ENCODE peak calls at places on chromosomes 6 and 20, in eight cellular contexts. I, N, E, B, M, H, Q and W are unnamed samples.

GRCh38 chr6:43391448-43392031 is 22.1 kb upstream of the ZNF318 start:
- DNase-seq in I (no peak), N (no peak), E (no peak), B (no peak), M (peak), H (no peak), Q (peak), W (no peak)

GRCh38 chr20:61170921-61171320 is 81.1 kb upstream of the CDH4 start:
- DNase-seq in I (no peak), N (no peak), E (no peak), B (no peak), M (no peak), H (no peak), Q (no peak), W (no peak)

GRCh38 chr20:52747736-52748135 is 224.4 kb upstream of the TSHZ2 start:
- DNase-seq in I (no peak), N (peak), E (no peak), B (peak), M (peak), H (no peak), Q (peak), W (no peak)

GRCh38 chr6:87710090-87710489 is 8.1 kb upstream of the AKIRIN2 start:
- DNase-seq in I (no peak), N (no peak), E (no peak), B (no peak), M (no peak), H (no peak), Q (no peak), W (no peak)

GRCh38 chr20:53738039-53738944 is 144.7 kb upstream of the ZNF217 start:
- DNase-seq in I (no peak), N (peak), E (peak), B (peak), M (peak), H (peak), Q (peak), W (peak)

GRCh38 chr6:66717786-66718185 is 1010.8 kb upstream of the EYS start:
- DNase-seq in I (no peak), N (no peak), E (no peak), B (no peak), M (no peak), H (no peak), Q (no peak), W (no peak)

GRCh38 chr20:25273046-25273445 is 25.2 kb downstream of the PYGB start:
- DNase-seq in I (no peak), N (no peak), E (no peak), B (no peak), M (no peak), H (no peak), Q (no peak), W (no peak)

GRCh38 chr20:36541227-36542018 is at the start of gene MYL9:
- DNase-seq in I (peak), N (peak), E (no peak), B (peak), M (peak), H (no peak), Q (peak), W (no peak)

GRCh38 chr6:169071394-169071793 is 182.3 kb downstream of the THBS2 start:
- DNase-seq in I (no peak), N (no peak), E (no peak), B (no peak), M (no peak), H (no peak), Q (no peak), W (no peak)

GRCh38 chr6:78810146-78810545 is 57.2 kb upstream of the IRAK1BP1 start:
- DNase-seq in I (no peak), N (peak), E (no peak), B (no peak), M (peak), H (no peak), Q (peak), W (no peak)

GRCh38 chr6:137016366-137016765 is 28.4 kb downstream of the IL20RA start:
- DNase-seq in I (no peak), N (no peak), E (no peak), B (no peak), M (peak), H (no peak), Q (no peak), W (no peak)

GRCh38 chr6:137013031-137013430 is 31.7 kb downstream of the IL20RA start:
- DNase-seq in I (no peak), N (no peak), E (no peak), B (no peak), M (peak), H (no peak), Q (no peak), W (no peak)

GRCh38 chr6:137015943-137016342 is 28.8 kb downstream of the IL20RA start:
- DNase-seq in I (no peak), N (no peak), E (no peak), B (no peak), M (no peak), H (no peak), Q (no peak), W (no peak)

GRCh38 chr6:137011406-137011805 is 33.4 kb downstream of the IL20RA start:
- DNase-seq in I (no peak), N (no peak), E (no peak), B (no peak), M (peak), H (no peak), Q (no peak), W (no peak)

DNA sequence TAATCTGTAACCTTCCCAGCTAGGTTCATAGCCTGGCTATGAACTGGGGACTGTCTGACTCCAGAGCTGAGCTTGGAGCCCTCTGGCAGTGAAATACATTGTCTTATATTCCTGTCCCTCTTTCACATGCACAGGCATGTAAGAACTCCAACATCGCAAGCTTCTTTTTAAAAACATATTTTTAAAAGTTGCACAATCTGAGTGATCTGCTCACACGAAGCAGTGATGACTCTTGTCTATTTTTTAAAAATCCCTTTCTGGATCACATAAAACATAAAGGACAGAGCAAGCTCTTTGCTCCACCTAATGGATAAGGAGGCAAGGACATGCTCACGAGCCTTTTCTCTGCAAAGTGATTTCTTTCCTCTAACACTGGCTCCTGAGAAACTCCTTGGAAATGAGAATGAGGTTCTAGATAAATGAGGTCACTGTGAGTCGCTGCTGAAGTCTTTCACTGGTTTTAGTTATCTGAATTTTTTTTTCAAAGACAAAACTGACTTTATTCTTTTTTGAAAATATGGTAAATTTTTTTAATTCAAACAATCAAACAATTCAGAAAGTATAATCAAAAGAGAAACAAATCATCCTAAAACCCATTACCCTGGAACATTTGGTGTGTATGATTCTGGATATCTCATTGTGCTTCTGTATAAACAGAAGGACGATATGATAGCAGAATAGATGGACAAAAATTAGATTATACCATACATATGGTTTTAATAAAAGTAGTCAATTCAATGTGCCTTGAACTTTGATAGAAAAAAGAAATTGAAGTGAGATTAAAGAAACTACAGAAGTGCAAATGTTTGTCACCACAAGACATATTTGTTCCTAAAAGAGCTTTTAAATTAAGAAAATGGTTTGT is 30.8 kb downstream of the IL20RA start:
- DNase-seq in I (no peak), N (no peak), E (peak), B (no peak), M (peak), H (no peak), Q (peak), W (no peak)
- TF ChIP-seq CTCF in I (no peak), N (peak), E (peak), B (peak), M (peak), H (peak), Q (peak), W (peak)

DNA sequence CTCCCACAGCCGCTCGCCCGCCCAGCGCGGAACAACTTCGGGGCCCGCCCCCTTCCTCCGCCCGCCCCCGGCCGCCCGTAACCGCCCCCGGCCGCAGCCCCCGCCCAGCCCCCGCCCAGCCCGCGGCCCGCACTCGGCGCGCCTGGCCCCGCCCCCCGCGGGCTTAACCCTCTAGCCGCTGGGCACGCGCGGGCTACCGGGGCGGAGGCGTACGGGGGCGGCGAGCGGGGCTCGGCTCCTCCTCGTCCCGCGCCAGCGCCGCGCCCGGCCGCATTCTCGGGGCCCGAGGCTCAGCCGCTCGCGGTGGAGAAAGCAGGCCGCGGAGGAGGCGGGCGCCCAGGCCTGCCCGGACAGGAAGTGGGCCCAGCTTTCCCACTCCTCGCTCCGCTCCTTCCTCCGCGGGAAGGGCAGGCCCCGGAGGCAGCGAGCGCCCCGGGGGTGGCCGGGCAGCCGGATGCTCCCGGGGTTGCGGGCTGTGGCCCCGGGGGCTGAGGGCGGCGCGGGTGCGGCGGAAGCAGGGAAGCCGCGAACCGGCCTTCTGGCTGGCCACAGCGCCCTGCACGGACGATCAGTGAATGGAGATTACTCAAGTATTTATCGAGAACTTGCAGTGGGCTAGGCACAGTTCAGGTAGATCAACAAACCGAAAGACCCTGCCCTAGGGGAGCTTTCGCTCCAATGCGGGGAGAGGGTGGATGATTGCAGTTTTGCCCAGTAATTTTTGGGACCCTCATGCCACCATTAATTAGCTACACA is at the start of gene TRAM2:
- DNase-seq in I (peak), N (peak), E (no peak), B (peak), M (peak), H (no peak), Q (peak), W (peak)
- TF ChIP-seq CTCF in I (no peak), N (peak), E (no peak), B (no peak), M (no peak), H (peak), Q (peak), W (no peak)

GRCh38 chr6:21808045-21808470 is 214.5 kb downstream of the SOX4 start:
- DNase-seq in I (no peak), N (peak), E (no peak), B (no peak), M (peak), H (peak), Q (no peak), W (no peak)

GRCh38 chr6:21807299-21807698 is 213.7 kb downstream of the SOX4 start:
- DNase-seq in I (no peak), N (no peak), E (no peak), B (no peak), M (no peak), H (no peak), Q (no peak), W (no peak)

GRCh38 chr6:21801786-21802610 is 208.4 kb downstream of the SOX4 start:
- DNase-seq in I (no peak), N (no peak), E (no peak), B (no peak), M (no peak), H (no peak), Q (no peak), W (no peak)

GRCh38 chr6:21802611-21802899 is 209.0 kb downstream of the SOX4 start:
- DNase-seq in I (no peak), N (no peak), E (no peak), B (no peak), M (no peak), H (no peak), Q (no peak), W (no peak)

GRCh38 chr6:21804941-21805610 is 211.5 kb downstream of the SOX4 start:
- DNase-seq in I (no peak), N (no peak), E (no peak), B (no peak), M (peak), H (no peak), Q (no peak), W (no peak)
- TF ChIP-seq CTCF in I (no peak), N (no peak), E (no peak), B (no peak), M (no peak), H (no peak), Q (no peak), W (no peak)

GRCh38 chr6:128239898-128240509 is 280.4 kb downstream of the PTPRK start:
- DNase-seq in I (no peak), N (no peak), E (no peak), B (no peak), M (no peak), H (no peak), Q (no peak), W (no peak)

GRCh38 chr6:128239146-128239545 is 281.3 kb downstream of the PTPRK start:
- DNase-seq in I (no peak), N (no peak), E (no peak), B (no peak), M (no peak), H (no peak), Q (no peak), W (no peak)

GRCh38 chr6:128238248-128238647 is 282.2 kb downstream of the PTPRK start:
- DNase-seq in I (no peak), N (no peak), E (no peak), B (no peak), M (no peak), H (no peak), Q (no peak), W (no peak)

GRCh38 chr6:128233501-128233900 is 286.9 kb downstream of the PTPRK start:
- DNase-seq in I (no peak), N (no peak), E (no peak), B (no peak), M (no peak), H (no peak), Q (no peak), W (no peak)

GRCh38 chr6:128235556-128235955 is 284.8 kb downstream of the PTPRK start:
- DNase-seq in I (no peak), N (no peak), E (peak), B (no peak), M (no peak), H (peak), Q (no peak), W (no peak)
- TF ChIP-seq CTCF in I (no peak), N (no peak), E (no peak), B (no peak), M (no peak), H (no peak), Q (no peak), W (no peak)

DNA sequence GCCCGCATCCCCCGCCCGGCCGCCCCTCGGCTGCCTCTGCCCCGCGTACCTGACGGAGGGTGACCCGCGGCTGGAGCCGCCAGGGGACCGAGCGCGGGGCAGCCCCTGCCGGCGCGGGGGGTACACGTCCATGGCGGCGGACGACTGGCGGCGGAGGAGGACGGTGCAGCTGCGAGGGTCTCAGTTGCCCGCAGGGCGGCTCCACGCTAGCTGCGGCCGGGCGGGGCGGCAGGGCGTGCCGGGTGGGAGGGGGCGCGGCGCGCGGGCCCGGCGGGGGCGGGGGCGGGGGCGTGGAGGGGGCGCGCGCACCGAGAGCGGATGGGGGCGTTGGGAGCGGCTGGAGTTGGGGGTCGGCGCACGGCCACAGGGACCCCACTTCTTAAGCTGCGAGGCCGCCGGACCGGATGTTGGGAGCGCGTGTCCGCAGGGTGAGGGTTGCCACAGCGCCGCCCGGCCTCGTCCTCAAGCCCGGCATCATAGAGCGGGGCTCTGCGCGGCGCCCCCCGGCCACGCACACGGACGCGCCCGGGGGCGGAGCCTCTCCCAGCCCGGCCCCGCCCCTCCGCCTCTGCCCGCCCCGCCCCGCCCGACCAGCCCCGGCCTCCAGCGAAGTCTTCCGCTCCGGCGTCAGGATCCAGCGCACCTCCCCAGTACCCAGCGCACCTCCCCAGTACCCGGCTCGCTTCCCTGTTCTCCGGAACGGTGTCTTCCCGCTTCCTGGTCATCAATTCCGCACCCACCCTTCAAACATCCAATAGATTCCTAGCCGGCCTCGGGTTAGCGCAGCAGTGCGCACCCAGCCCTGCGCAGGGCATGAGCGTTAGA is at the start of gene DNAAF9:
- DNase-seq in I (peak), N (peak), E (no peak), B (peak), M (peak), H (no peak), Q (peak), W (no peak)
- TF ChIP-seq CTCF in I (peak), N (peak), E (peak), B (peak), M (no peak), H (peak), Q (peak), W (peak)

DNA sequence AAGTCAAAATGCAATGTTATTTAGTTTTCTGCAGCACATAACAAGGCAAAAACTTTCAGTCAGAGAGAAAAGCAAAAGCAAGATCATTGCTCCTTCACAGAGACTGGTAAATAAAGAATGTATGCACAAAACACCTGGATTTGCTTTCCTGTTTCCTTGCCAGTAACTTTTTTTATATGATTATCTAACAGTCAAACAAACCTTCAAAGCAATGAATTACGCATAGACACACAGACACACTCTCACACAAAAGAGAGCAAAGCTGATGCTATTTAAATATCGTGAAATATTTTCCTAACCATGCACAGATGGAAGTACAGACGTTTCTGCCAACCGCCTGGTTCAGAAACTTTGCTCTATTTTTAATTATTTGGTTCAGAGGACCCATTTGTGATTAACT is 24.4 kb downstream of the ATXN1 start:
- DNase-seq in I (no peak), N (no peak), E (no peak), B (no peak), M (no peak), H (no peak), Q (no peak), W (no peak)
- TF ChIP-seq CTCF in I (no peak), N (no peak), E (no peak), B (no peak), M (no peak), H (no peak), Q (no peak), W (no peak)

GRCh38 chr6:3133515-3133914 is 15.0 kb downstream of the BPHL start:
- DNase-seq in I (no peak), N (no peak), E (no peak), B (no peak), M (no peak), H (no peak), Q (no peak), W (no peak)

GRCh38 chr6:3125832-3126231 is 7.3 kb downstream of the BPHL start:
- DNase-seq in I (no peak), N (no peak), E (no peak), B (no peak), M (no peak), H (no peak), Q (peak), W (no peak)

GRCh38 chr6:3131695-3132094 is 13.2 kb downstream of the BPHL start:
- DNase-seq in I (no peak), N (no peak), E (no peak), B (no peak), M (no peak), H (no peak), Q (no peak), W (no peak)

GRCh38 chr6:3124667-3125066 is 6.2 kb downstream of the BPHL start:
- DNase-seq in I (peak), N (no peak), E (no peak), B (no peak), M (no peak), H (no peak), Q (no peak), W (no peak)

GRCh38 chr6:3128381-3129108 is 10.0 kb downstream of the BPHL start:
- DNase-seq in I (no peak), N (no peak), E (no peak), B (peak), M (no peak), H (no peak), Q (no peak), W (no peak)
- TF ChIP-seq CTCF in I (no peak), N (no peak), E (no peak), B (no peak), M (no peak), H (no peak), Q (no peak), W (no peak)